ENCODE peak calls at places on chromosomes 5 and 9, in five cellular contexts. W, R, N, O and L are unnamed samples.

GRCh38 chr5:126403871-126404270 is 19.3 kb upstream of the GRAMD2B start:
- DNase-seq in W (peak; percentile 74), R (no peak), N (no peak), O (no peak), L (no peak)

GRCh38 chr9:136116360-136117098 is 2.1 kb downstream of the TMEM250 start:
- DNase-seq in W (no peak), R (no peak), N (no peak), O (no peak), L (no peak)

GRCh38 chr5:172303090-172303995 is 19.8 kb upstream of the UBTD2 start:
- DNase-seq in W (no peak), R (no peak), N (peak; percentile 47), O (no peak), L (no peak)

GRCh38 chr5:3596261-3596825 is 711 bp downstream of the IRX1 start:
- DNase-seq in W (no peak), R (no peak), N (no peak), O (no peak), L (no peak)

GRCh38 chr5:65015767-65016166 is 247.0 kb downstream of the CWC27 start:
- DNase-seq in W (no peak), R (no peak), N (no peak), O (no peak), L (no peak)

GRCh38 chr9:18909140-18910018 is 123.6 kb downstream of the SAXO1 start:
- DNase-seq in W (no peak), R (no peak), N (no peak), O (no peak), L (no peak)

GRCh38 chr5:180591249-180591887 is at the start of gene SCGB3A1:
- DNase-seq in W (peak; percentile 22), R (no peak), N (no peak), O (no peak), L (no peak)

GRCh38 chr9:77495834-77496671 is 152.1 kb downstream of the GNA14 start:
- DNase-seq in W (peak; percentile 74), R (no peak), N (peak; percentile 23), O (no peak), L (no peak)

GRCh38 chr5:3535414-3536211 is 60.0 kb upstream of the IRX1 start:
- DNase-seq in W (no peak), R (no peak), N (no peak), O (no peak), L (no peak)

GRCh38 chr9:70924380-70924779 is 197.0 kb downstream of the TRPM3 start:
- DNase-seq in W (peak; percentile 84), R (no peak), N (peak; percentile 86), O (no peak), L (no peak)

GRCh38 chr9:127116088-127116726 is 6.2 kb downstream of the ANGPTL2 start:
- DNase-seq in W (no peak), R (no peak), N (no peak), O (no peak), L (no peak)

GRCh38 chr5:171295299-171295698 is 13.7 kb upstream of the TLX3 start:
- DNase-seq in W (peak; percentile 27), R (no peak), N (no peak), O (no peak), L (no peak)

GRCh38 chr9:136939996-136940525 is 4.5 kb downstream of the FBXW5 start:
- DNase-seq in W (no peak), R (no peak), N (no peak), O (no peak), L (peak; percentile 84)

GRCh38 chr5:1194378-1194777 is 7.0 kb upstream of the SLC6A19 start:
- DNase-seq in W (no peak), R (no peak), N (no peak), O (no peak), L (no peak)

GRCh38 chr5:132239776-132240175 is 12.1 kb upstream of the P4HA2 start:
- DNase-seq in W (no peak), R (no peak), N (no peak), O (no peak), L (no peak)

GRCh38 chr5:56247596-56247995 is 14.5 kb upstream of the ANKRD55 start:
- DNase-seq in W (peak; percentile 78), R (no peak), N (peak; percentile 83), O (no peak), L (no peak)

GRCh38 chr9:88991066-88992030 is at the start of gene S1PR3:
- DNase-seq in W (peak; percentile 52), R (no peak), N (peak; percentile 60), O (peak; percentile 32), L (peak; percentile 30)
- H3K27ac ChIP-seq in W (peak within 1 kb of the TSS; percentile 29), R (no peak within 1 kb of the TSS), N (peak within 1 kb of the TSS; percentile 43), O (no peak within 1 kb of the TSS), L (no peak within 1 kb of the TSS)

GRCh38 chr9:36041491-36041890 is 4.8 kb downstream of the RECK start:
- DNase-seq in W (no peak), R (no peak), N (no peak), O (no peak), L (no peak)
- H3K27ac ChIP-seq in W (no peak overlapping the region), R (no peak overlapping the region), N (no peak overlapping the region), O (no peak overlapping the region), L (no peak overlapping the region)

GRCh38 chr9:133737774-133738038 is 446 bp downstream of the SARDH start:
- DNase-seq in W (no peak), R (no peak), N (no peak), O (no peak), L (no peak)
- H3K27ac ChIP-seq in W (peak overlapping the region; percentile 38), R (no peak overlapping the region), N (no peak overlapping the region), O (no peak overlapping the region), L (no peak overlapping the region)

DNA sequence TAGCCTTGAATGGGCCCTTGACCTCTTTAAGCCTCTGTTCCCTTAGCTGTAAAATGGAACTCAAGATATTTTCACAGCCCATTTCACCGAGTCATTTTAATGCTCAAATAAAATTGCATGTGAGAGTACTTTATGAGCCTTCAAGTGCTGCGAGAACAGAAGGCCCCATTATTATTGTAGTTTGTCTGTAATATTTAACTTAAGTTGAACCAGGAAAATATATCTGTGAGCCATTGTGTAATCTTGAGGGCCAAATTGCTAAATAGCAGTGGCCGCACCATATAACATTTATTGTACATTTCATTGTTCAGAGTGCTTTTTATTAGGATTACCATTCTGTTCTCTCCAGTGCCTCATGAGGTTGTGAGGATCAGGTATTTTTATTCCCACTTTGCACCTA is 250.0 kb downstream of the NTRK2 start:
- DNase-seq in W (no peak), R (no peak), N (no peak), O (no peak), L (no peak)
- H3K27ac ChIP-seq in W (no peak overlapping the region), R (no peak overlapping the region), N (no peak overlapping the region), O (no peak overlapping the region), L (no peak overlapping the region)

GRCh38 chr5:16815432-16815831 is 120.7 kb downstream of the MYO10 start:
- DNase-seq in W (no peak), R (no peak), N (no peak), O (no peak), L (no peak)

DNA sequence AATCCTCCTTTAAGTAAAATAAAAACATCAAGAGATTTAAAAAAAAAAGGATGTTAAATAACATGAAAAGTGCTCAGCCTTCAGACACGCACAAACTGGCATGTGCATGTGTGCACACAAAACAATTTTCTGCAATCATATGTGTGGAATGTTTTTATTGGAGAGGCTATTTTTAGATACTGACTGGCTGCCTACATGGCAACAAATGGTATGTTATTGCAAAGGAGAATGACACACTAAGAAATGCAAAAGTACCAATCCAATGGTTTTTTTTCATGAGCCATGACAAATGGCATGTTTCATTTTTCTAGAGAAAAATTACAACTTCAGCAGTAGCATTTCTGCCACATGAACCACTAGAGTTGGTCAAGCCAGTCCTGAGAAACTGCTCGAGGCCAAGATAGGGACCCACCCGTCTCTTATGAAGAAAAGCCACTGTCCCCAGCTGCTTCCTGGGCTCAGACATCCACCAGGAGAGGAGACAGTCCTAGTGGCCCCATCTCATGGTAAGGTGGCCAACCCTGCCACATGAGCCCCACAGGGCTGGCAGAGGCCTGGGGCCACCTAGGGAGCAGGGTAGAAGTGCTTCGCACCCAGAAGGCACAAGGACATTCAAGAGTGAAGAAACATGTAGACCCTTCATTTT is 116.4 kb downstream of the MYO10 start:
- DNase-seq in W (peak; percentile 38), R (no peak), N (peak; percentile 77), O (no peak), L (no peak)
- H3K27ac ChIP-seq in W (no peak overlapping the region), R (no peak overlapping the region), N (peak overlapping the region; percentile 80), O (no peak overlapping the region), L (no peak overlapping the region)

GRCh38 chr5:157554180-157555030 is 21.2 kb downstream of the ADAM19 start:
- DNase-seq in W (no peak), R (no peak), N (no peak), O (no peak), L (no peak)
- H3K27ac ChIP-seq in W (no peak overlapping the region), R (peak overlapping the region; percentile 36), N (no peak overlapping the region), O (peak overlapping the region; percentile 22), L (no peak overlapping the region)

DNA sequence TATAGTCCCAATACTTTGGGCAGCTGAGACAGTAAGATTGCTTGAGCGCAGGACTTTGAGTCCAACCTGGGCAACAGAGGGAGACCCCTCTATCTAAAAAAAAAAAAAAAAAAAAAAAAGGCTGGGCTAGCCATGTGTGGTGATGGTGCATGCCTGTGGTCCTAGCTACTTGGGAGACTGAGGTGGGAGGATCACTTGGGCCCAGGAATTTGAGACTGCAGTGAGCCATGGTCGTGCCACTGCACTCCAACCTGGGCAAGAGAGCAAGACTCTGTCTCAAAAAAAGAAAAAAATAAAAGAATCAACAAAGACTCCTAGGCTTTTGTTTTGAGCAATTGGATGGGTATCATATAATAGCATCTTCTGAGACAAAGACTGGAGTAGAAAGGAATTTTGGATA is 481.7 kb upstream of the PAPPA start:
- DNase-seq in W (no peak), R (no peak), N (no peak), O (no peak), L (no peak)
- H3K27ac ChIP-seq in W (no peak overlapping the region), R (no peak overlapping the region), N (peak overlapping the region; percentile 92), O (no peak overlapping the region), L (no peak overlapping the region)

DNA sequence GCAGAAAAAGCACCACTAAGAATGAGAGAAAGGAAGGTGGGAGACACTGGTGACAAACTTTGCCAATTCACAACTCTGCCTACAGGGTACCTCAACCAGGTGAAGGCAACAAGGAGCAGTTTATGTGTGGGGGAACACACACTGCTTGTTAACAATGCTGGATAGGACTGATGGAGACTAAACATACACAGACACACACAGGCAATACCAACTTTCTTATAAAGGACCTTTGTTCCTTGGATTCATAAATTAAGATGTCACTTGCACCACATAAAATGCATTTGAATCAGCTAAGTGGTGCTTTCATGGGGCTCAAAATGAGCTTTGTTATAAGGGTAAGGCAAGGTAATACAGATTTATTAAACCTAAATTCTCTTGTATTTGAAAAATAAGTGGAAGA is 4.0 kb downstream of the TSTD2 start:
- DNase-seq in W (no peak), R (no peak), N (no peak), O (no peak), L (no peak)
- H3K27ac ChIP-seq in W (peak overlapping the region; percentile 85), R (no peak overlapping the region), N (no peak overlapping the region), O (no peak overlapping the region), L (no peak overlapping the region)